ENCODE peak calls at places on chromosomes 3 and 15, in six cellular contexts. Z, Q, J, L, E and S are unnamed samples.

GRCh38 chr15:87347806-87348515 is 908.6 kb downstream of the NTRK3 start:
- DNase-seq in J (no peak), Q (no peak), Z (no peak), L (no peak), E (no peak), S (no peak)

GRCh38 chr15:82143390-82144047 is 97.7 kb upstream of the MEX3B start:
- DNase-seq in L (no peak), Q (no peak), E (no peak), Z (no peak), J (no peak), S (no peak)

GRCh38 chr15:43896543-43896942 is 69.7 kb downstream of the WDR76 start:
- DNase-seq in Z (no peak), L (no peak), Q (no peak), J (no peak), E (no peak), S (no peak)

GRCh38 chr15:85622432-85622831 is 172.3 kb downstream of the KLHL25 start:
- DNase-seq in Q (peak), L (no peak), E (no peak), J (no peak), Z (no peak), S (no peak)

GRCh38 chr15:80093854-80094418 is 34.5 kb downstream of the ZFAND6 start:
- DNase-seq in E (no peak), Q (no peak), J (no peak), Z (no peak), L (no peak), S (no peak)

GRCh38 chr3:194286747-194287146 is 64.4 kb downstream of the CPN2 start:
- DNase-seq in L (no peak), Q (no peak), E (no peak), Z (no peak), J (no peak), S (peak)

GRCh38 chr15:82680200-82681102 is 29.2 kb downstream of the AP3B2 start:
- DNase-seq in L (peak), E (peak), Q (no peak), J (no peak), Z (peak), S (no peak)

GRCh38 chr3:12661926-12662592 is 1.9 kb downstream of the RAF1 start:
- DNase-seq in Z (no peak), L (no peak), Q (no peak), E (no peak), J (no peak), S (no peak)

GRCh38 chr15:45703670-45704328 is 69.0 kb downstream of the SQOR start:
- DNase-seq in Z (no peak), Q (no peak), J (no peak), E (no peak), L (no peak), S (no peak)

GRCh38 chr15:74651251-74651741 is 35.7 kb downstream of the CLK3 start:
- DNase-seq in J (no peak), E (no peak), Z (no peak), L (no peak), Q (no peak), S (no peak)

GRCh38 chr15:21267686-21268395 is 172.5 kb downstream of the POTEB3 start:
- DNase-seq in E (no peak), J (no peak), Z (peak), Q (no peak), L (no peak), S (no peak)

GRCh38 chr3:99579246-99579645 is 59.1 kb upstream of the COL8A1 start:
- DNase-seq in J (no peak), Q (peak), Z (no peak), L (no peak), E (no peak), S (no peak)

GRCh38 chr3:195900426-195901355 is 7.7 kb downstream of the TNK2 start:
- DNase-seq in E (peak), L (peak), Z (no peak), J (no peak), Q (peak), S (no peak)

GRCh38 chr3:123652346-123652984 is 67.6 kb upstream of the HACD2 start:
- DNase-seq in L (peak), E (no peak), Z (peak), J (peak), Q (peak), S (peak)

GRCh38 chr3:44338010-44338827 is at the start of gene TCAIM:
- DNase-seq in Z (peak), J (peak), Q (peak), E (peak), L (peak), S (peak)